ENCODE peak calls at places on chromosomes 13 and 19, in eight cellular contexts. Q is body of pancreas; R is SW480; N is AG10803; H is activated naive CD4-positive, alpha-beta T cell treated with Interleukin-2 at 50 U/mL for 16 hours; Z is psoas muscle; E is stimulated activated CD4-positive, alpha-beta T cell treated with anti-CD3 and anti-CD28 coated beads, Interleukin-15, amount 100 ng/mL, for 24 hours; F is AG09319. T is an unnamed sample.

GRCh38 chr19:55449469-55449868 is 6.4 kb upstream of the SHISA7 start:
- DNase-seq in Q (no peak), R (no peak), N (no peak), H (no peak), Z (no peak), E (no peak), F (no peak), T (no peak)

GRCh38 chr19:39845621-39846175 is 481 bp downstream of the FBL start:
- DNase-seq in Q (no peak), R (no peak), N (peak; percentile 15), H (no peak), Z (no peak), E (peak; percentile 38), F (peak; percentile 5), T (no peak)

GRCh38 chr13:43087960-43088580 is 64.7 kb downstream of the DNAJC15 start:
- DNase-seq in Q (no peak), R (no peak), N (peak; percentile 48), H (no peak), Z (no peak), E (no peak), F (no peak), T (no peak)

GRCh38 chr19:56639217-56639616 is 3.7 kb upstream of the SMIM17 start:
- DNase-seq in Q (no peak), R (no peak), N (no peak), H (no peak), Z (no peak), E (no peak), F (no peak), T (no peak)

GRCh38 chr19:728011-728410 is 19.3 kb downstream of the PALM start:
- DNase-seq in Q (no peak), R (peak; percentile 52), N (no peak), H (no peak), Z (peak; percentile 74), E (no peak), F (no peak), T (peak; percentile 91)

GRCh38 chr13:104315606-104316005 is 1249.4 kb upstream of the SLC10A2 start:
- DNase-seq in Q (no peak), R (no peak), N (peak; percentile 19), H (no peak), Z (no peak), E (no peak), F (no peak), T (no peak)

GRCh38 chr13:39941236-39941635 is 285.8 kb downstream of the COG6 start:
- DNase-seq in Q (no peak), R (no peak), N (no peak), H (no peak), Z (no peak), E (no peak), F (no peak), T (no peak)

GRCh38 chr19:18415177-18415867 is 3.9 kb upstream of the SSBP4 start:
- DNase-seq in Q (no peak), R (no peak), N (peak; percentile 88), H (no peak), Z (peak; percentile 78), E (peak; percentile 36), F (peak; percentile 71), T (peak; percentile 93)

GRCh38 chr19:50510700-50511068 is 307 bp downstream of the JOSD2 start:
- DNase-seq in Q (no peak), R (no peak), N (no peak), H (no peak), Z (no peak), E (no peak), F (no peak), T (no peak)

GRCh38 chr13:63010072-63010658 is 1594.5 kb upstream of the PCDH20 start:
- DNase-seq in Q (no peak), R (no peak), N (no peak), H (no peak), Z (no peak), E (peak; percentile 1), F (no peak), T (no peak)

GRCh38 chr19:50629194-50629593 is 10.5 kb downstream of the SYT3 start:
- DNase-seq in Q (no peak), R (no peak), N (no peak), H (no peak), Z (no peak), E (no peak), F (no peak), T (no peak)

GRCh38 chr19:45667620-45668341 is at the start of gene GIPR:
- DNase-seq in Q (peak; percentile 77), R (peak; percentile 92), N (peak; percentile 8), H (peak; percentile 71), Z (peak; percentile 33), E (peak; percentile 85), F (no peak), T (peak; percentile 71)

GRCh38 chr19:31537136-31537535 is 187.9 kb upstream of the TSHZ3 start:
- DNase-seq in Q (no peak), R (no peak), N (no peak), H (no peak), Z (no peak), E (no peak), F (no peak), T (no peak)

GRCh38 chr13:81194362-81194761 is 853.4 kb upstream of the SPRY2 start:
- DNase-seq in Q (no peak), R (no peak), N (no peak), H (no peak), Z (no peak), E (no peak), F (no peak), T (no peak)

GRCh38 chr13:113559061-113559460 is 25.5 kb upstream of the TFDP1 start:
- DNase-seq in Q (no peak), R (no peak), N (no peak), H (no peak), Z (no peak), E (no peak), F (no peak), T (no peak)

GRCh38 chr19:50203281-50204080 is at the start of gene MYH14:
- DNase-seq in Q (peak; percentile 98), R (peak; percentile 98), N (peak; percentile 5), H (no peak), Z (peak; percentile 91), E (peak; percentile 55), F (no peak), T (peak; percentile 85)

GRCh38 chr19:16714702-16715294 is 4.8 kb upstream of the NWD1 start:
- DNase-seq in Q (peak; percentile 30), R (peak; percentile 22), N (peak; percentile 19), H (peak; percentile 34), Z (peak; percentile 34), E (peak; percentile 58), F (no peak), T (peak; percentile 8)

GRCh38 chr13:106139407-106139806 is 396.1 kb downstream of the EFNB2 start:
- DNase-seq in Q (no peak), R (no peak), N (no peak), H (no peak), Z (no peak), E (no peak), F (no peak), T (no peak)

GRCh38 chr13:106088094-106088493 is 447.4 kb downstream of the EFNB2 start:
- DNase-seq in Q (no peak), R (no peak), N (no peak), H (no peak), Z (no peak), E (no peak), F (no peak), T (no peak)

GRCh38 chr13:23599083-23599925 is 29.1 kb downstream of the TNFRSF19 start:
- DNase-seq in Q (no peak), R (peak; percentile 21), N (no peak), H (no peak), Z (no peak), E (no peak), F (no peak), T (no peak)

GRCh38 chr13:108176685-108177274 is 38.6 kb downstream of the LIG4 start:
- DNase-seq in Q (peak; percentile 21), R (no peak), N (no peak), H (peak; percentile 59), Z (no peak), E (peak; percentile 73), F (no peak), T (no peak)

GRCh38 chr19:3282564-3282963 is 58.1 kb downstream of the CELF5 start:
- DNase-seq in Q (no peak), R (no peak), N (no peak), H (no peak), Z (no peak), E (no peak), F (no peak), T (no peak)

GRCh38 chr13:25890671-25891212 is 161.1 kb downstream of the SHISA2 start:
- DNase-seq in Q (no peak), R (no peak), N (no peak), H (no peak), Z (no peak), E (no peak), F (no peak), T (no peak)